ENCODE peak calls at places on chromosomes 4 and X, in six cellular contexts. A, Z, H, M, V and C are unnamed samples.

GRCh38 chr4:104901438-104901837 is 245.2 kb upstream of the TET2 start:
- DNase-seq in A (no peak), Z (no peak), H (no peak), M (peak; percentile 3), V (no peak), C (peak; percentile 71)

GRCh38 chr4:97366661-97367060 is 776.6 kb downstream of the STPG2 start:
- DNase-seq in A (no peak), Z (no peak), H (no peak), M (no peak), V (no peak), C (no peak)

GRCh38 chr4:43778187-43778915 is 670.3 kb downstream of the KCTD8 start:
- DNase-seq in A (no peak), Z (no peak), H (no peak), M (no peak), V (no peak), C (no peak)

GRCh38 chr4:75630174-75630931 is at the start of gene CDKL2:
- DNase-seq in A (peak; percentile 42), Z (no peak), H (peak; percentile 40), M (peak; percentile 81), V (peak; percentile 97), C (peak; percentile 62)

GRCh38 chrX:18931972-18932371 is 51.9 kb downstream of the PHKA2 start:
- DNase-seq in A (peak; percentile 38), Z (no peak), H (no peak), M (no peak), V (no peak), C (peak; percentile 21)

GRCh38 chr4:75547647-75548387 is 8.0 kb upstream of the ODAPH start:
- DNase-seq in A (peak; percentile 43), Z (no peak), H (peak; percentile 28), M (no peak), V (peak; percentile 76), C (no peak)

GRCh38 chr4:168732714-168733113 is 235.9 kb downstream of the PALLD start:
- DNase-seq in A (no peak), Z (no peak), H (no peak), M (no peak), V (no peak), C (no peak)

GRCh38 chrX:130093271-130093670 is 17.0 kb downstream of the ELF4 start:
- DNase-seq in A (no peak), Z (no peak), H (no peak), M (no peak), V (no peak), C (no peak)

GRCh38 chr4:17024430-17024829 is 126.0 kb upstream of the LDB2 start:
- DNase-seq in A (no peak), Z (no peak), H (no peak), M (no peak), V (no peak), C (no peak)

GRCh38 chr4:80462537-80463207 is 127.1 kb downstream of the CFAP299 start:
- DNase-seq in A (no peak), Z (no peak), H (no peak), M (no peak), V (no peak), C (no peak)
- H3K4me3 ChIP-seq in A (no peak overlapping the region), Z (no peak overlapping the region), H (peak overlapping the region; percentile 35), M (no peak overlapping the region), V (no peak overlapping the region), C (no peak overlapping the region)

DNA sequence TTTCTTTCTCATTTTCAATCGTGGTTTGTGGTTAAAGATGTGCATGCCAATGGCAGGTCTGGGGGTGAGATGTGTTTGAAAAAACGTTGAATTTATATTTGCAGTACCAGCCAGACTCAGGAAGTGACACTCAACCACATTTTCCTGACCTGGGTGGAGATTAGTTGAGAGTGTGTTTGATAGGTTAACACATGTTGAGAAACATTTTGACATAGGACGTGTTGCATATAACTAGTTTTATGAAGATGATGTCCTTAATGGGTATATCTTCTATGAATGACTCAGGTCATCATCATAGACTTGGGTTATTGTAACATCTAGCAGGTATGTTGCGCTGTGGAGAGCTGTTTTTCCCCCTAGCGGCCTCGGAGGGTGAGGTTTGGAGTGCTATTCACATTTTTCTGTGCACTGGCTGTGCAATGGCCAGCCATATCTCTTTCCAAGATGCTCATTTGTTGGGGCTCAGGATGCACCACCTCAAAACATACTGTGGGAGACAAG is 21.7 kb upstream of the CD38 start:
- DNase-seq in A (peak; percentile 97), Z (no peak), H (no peak), M (peak; percentile 26), V (no peak), C (peak; percentile 55)
- TF ChIP-seq CTCF in A (peak; percentile 71), Z (no peak), H (no peak), M (peak; percentile 68), V (no peak), C (peak; percentile 41)

DNA sequence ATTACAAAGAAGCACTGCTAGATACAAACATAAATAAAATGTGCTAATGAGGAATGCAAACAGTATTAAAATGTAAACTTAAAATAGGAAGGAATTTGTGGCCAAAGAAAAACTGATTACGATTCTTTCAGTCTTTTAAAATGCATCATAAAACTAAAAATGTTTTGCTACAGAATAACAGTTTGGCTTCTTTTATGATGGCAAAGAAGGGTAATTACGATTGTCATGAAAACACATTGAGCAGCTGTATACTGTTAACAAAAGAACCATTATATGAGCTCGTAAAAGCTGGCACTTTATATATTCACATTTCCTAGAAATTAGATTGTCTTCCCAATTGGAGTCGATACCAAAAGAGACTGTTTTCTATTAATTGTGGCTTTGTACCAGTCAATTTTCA is 290.4 kb downstream of the NR3C2 start:
- DNase-seq in A (no peak), Z (no peak), H (no peak), M (no peak), V (no peak), C (no peak)
- H3K4me3 ChIP-seq in A (no peak overlapping the region), Z (no peak overlapping the region), H (no peak overlapping the region), M (no peak overlapping the region), V (no peak overlapping the region), C (no peak overlapping the region)

GRCh38 chr4:1749370-1749769 is 28.0 kb downstream of the TACC3 start:
- DNase-seq in A (no peak), Z (no peak), H (no peak), M (no peak), V (no peak), C (no peak)

GRCh38 chr4:1747603-1747967 is 26.3 kb downstream of the TACC3 start:
- DNase-seq in A (no peak), Z (no peak), H (no peak), M (no peak), V (no peak), C (no peak)

GRCh38 chr4:1746919-1747602 is 25.7 kb downstream of the TACC3 start:
- DNase-seq in A (no peak), Z (no peak), H (no peak), M (no peak), V (no peak), C (no peak)

GRCh38 chr4:1749826-1750225 is 28.5 kb downstream of the TACC3 start:
- DNase-seq in A (no peak), Z (no peak), H (no peak), M (no peak), V (no peak), C (no peak)

DNA sequence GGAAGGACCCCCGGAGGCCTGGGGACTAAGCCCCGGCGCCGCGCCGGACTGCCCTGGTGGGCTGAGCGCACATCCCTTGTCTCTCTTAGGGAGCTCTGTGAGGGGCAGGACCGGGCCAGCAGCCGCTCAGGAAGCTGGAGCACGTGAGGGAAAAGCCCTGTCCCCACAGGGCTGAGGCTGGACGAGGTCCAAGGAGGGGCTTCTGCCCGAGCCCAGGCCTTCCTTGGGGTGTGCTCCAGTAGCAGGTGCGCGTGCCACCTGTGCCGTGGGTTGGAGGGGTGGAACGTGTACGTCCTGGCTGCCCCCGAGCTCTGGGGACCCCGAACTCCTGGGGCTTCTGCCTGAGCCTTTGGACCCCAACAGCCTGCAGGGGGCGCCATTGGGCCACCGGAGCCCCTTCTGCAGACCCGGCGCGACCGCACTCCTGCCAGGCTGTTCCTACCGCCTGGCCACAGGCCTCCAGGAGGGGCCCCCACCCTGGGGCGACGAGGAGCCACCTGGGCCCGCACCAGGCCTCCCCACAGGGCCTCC is 27.2 kb downstream of the TACC3 start:
- DNase-seq in A (peak; percentile 65), Z (no peak), H (no peak), M (peak; percentile 44), V (peak; percentile 90), C (peak; percentile 58)
- TF ChIP-seq CTCF in A (peak; percentile 72), Z (peak; percentile 70), H (peak; percentile 49), M (peak; percentile 79), V (peak; percentile 72), C (peak; percentile 84)

DNA sequence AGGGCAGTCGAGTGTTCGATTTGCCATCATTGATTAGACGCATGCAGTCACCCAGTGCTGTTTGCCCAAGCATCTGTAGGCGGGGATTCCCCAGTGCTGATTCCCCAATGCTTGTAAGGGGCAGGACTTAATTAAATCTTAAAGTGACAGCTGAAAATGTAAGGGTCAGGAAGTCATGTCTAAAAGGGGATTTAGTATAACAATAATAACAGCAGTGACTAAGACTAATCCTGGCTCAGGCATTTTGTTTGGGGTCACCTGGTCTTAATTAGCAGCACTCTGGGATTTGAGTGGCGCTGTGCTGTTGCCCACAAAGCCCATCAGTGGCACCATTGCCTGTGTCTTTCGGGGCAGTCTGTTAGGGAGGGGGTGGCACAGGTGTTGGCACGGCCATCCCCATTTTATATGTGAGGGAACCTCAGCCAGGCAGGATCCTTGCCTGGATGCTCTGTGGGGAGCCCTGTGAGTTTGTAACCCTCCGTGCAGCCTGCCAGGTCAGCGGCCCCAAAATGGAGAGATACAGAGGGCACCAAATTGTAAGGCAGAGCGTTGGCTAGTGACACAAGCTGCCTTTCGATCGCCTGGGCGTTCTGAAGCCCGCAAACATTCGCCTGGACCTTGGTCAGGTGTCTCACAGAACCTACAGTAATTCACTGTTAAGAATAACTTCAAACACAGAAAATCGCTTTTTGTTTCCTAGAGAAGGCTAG is 146.7 kb downstream of the TBL1X start:
- DNase-seq in A (no peak), Z (no peak), H (no peak), M (no peak), V (no peak), C (no peak)
- H3K4me3 ChIP-seq in A (no peak overlapping the region), Z (no peak overlapping the region), H (no peak overlapping the region), M (no peak overlapping the region), V (no peak overlapping the region), C (no peak overlapping the region)

DNA sequence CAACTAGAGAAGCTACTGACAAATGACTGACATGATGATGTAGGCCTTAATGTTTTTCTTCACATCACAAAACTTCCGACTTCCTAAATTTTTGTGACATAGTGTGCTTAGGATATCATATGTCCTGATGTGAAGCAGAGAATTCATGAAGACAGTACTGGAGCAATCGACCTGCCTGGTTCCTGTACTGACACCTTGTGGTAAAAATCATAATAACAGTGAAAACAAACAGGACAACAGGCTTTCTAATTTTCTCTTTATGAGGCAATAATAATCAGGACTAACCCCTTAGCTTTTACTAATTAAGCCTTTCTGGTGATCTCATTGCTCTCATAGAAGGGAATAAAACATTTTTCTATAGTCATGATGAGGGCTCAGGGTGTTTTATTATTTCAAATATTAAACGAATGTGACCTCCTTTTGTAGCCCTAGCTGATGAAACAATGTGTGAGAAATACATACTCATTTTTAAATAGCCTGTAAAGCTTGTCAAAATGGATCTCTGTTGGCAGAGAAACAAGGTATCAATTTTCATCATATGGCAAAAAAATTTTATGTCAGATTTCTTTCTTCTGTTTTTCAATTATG is 158.4 kb downstream of the TENT5D start:
- DNase-seq in A (peak; percentile 4), Z (peak; percentile 7), H (no peak), M (peak; percentile 10), V (no peak), C (peak; percentile 3)
- TF ChIP-seq CTCF in A (peak; percentile 39), Z (peak; percentile 43), H (peak; percentile 38), M (peak; percentile 46), V (no peak), C (peak; percentile 38)